ENCODE peak calls at places on chromosomes 3 and 15, in seven cellular contexts. J is H1, B is SK-N-SH, F is HepG2, L is HCT116, X is NT2/D1, I is K562. S is an unnamed sample.

GRCh38 chr15:45587861-45588170 is 637 bp downstream of the BLOC1S6 start:
- DNase-seq in J (no peak), B (no peak), F (no peak), L (no peak), X (no peak), I (no peak), S (no peak)

GRCh38 chr3:75294124-75294523 is 370.0 kb upstream of the FRG2C start:
- DNase-seq in J (peak; percentile 7), B (peak; percentile 78), F (peak; percentile 2), L (no peak), X (peak; percentile 23), I (peak; percentile 6), S (no peak)

GRCh38 chr3:60199306-60199705 is 1051.9 kb downstream of the FHIT start:
- DNase-seq in J (no peak), B (no peak), F (no peak), L (no peak), X (peak; percentile 30), I (no peak), S (no peak)

GRCh38 chr3:161914703-161915102 is 418.1 kb downstream of the OTOL1 start:
- DNase-seq in J (peak; percentile 7), B (peak; percentile 59), F (peak; percentile 44), L (no peak), X (peak; percentile 33), I (peak; percentile 0), S (no peak)

GRCh38 chr15:96887730-96888129 is 557.2 kb downstream of the NR2F2 start:
- DNase-seq in J (no peak), B (no peak), F (no peak), L (no peak), X (no peak), I (no peak), S (no peak)

GRCh38 chr15:88650556-88650955 is 11.7 kb downstream of the ISG20 start:
- DNase-seq in J (no peak), B (no peak), F (no peak), L (no peak), X (no peak), I (no peak), S (no peak)

GRCh38 chr3:42831321-42831713 is 22.1 kb downstream of the ACKR2 start:
- DNase-seq in J (peak; percentile 78), B (peak; percentile 57), F (peak; percentile 73), L (peak; percentile 65), X (peak; percentile 66), I (peak; percentile 83), S (no peak)

GRCh38 chr15:78537266-78537665 is 3.0 kb upstream of the PSMA4 start:
- DNase-seq in J (no peak), B (no peak), F (no peak), L (no peak), X (no peak), I (no peak), S (no peak)

GRCh38 chr15:41493205-41493901 is at the start of gene ITPKA:
- DNase-seq in J (no peak), B (peak; percentile 93), F (peak; percentile 88), L (no peak), X (no peak), I (peak; percentile 90), S (peak; percentile 30)

GRCh38 chr3:184085389-184085852 is 11.4 kb upstream of the HTR3E start:
- DNase-seq in J (no peak), B (no peak), F (no peak), L (no peak), X (no peak), I (peak; percentile 53), S (no peak)

GRCh38 chr3:119295816-119296484 is 1.8 kb downstream of the ARHGAP31 start:
- DNase-seq in J (no peak), B (no peak), F (no peak), L (no peak), X (no peak), I (no peak), S (no peak)

GRCh38 chr3:109382573-109382972 is 45.2 kb upstream of the DPPA4 start:
- DNase-seq in J (no peak), B (no peak), F (no peak), L (no peak), X (no peak), I (no peak), S (no peak)

DNA sequence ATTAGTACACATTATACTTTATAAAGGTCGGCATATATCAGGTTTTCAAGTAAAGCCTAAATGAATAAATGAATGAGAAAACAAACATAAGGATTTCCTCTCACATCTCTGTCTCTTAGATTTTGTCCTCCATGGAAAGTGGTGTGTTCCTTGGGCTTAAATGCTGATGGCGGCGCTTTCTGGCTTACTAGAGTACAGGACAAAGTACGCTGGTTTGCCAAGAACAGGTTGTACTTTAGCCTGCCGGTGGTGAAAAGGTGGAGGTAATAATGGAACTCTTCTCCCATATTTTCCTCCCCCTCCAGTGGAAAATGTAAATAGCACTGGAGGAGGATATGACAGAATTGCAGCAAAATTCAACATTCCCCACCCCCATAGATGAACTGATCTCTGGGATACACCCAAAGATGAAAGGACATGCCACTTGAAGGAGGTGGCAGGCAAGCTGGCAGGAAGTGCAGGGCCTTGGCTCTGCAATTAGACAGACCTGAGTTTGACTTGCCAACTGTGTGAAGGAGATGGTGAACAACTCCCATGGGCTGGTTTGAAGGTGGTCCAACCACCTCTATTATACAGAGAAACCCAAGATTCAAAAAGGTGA is 29.3 kb downstream of the CEP152 start:
- DNase-seq in J (no peak), B (no peak), F (no peak), L (no peak), X (no peak), I (no peak), S (no peak)
- TF ChIP-seq YY1 in J (no peak), B (no peak), F (no peak), L (no peak), X (no peak), I (no peak), S (no peak)

GRCh38 chr3:14152233-14152962 is 26.0 kb downstream of the XPC start:
- DNase-seq in J (no peak), B (no peak), F (no peak), L (no peak), X (no peak), I (peak; percentile 51), S (no peak)
- TF ChIP-seq YY1 in J (no peak), B (no peak), F (no peak), L (no peak), X (no peak), I (no peak), S (no peak)

GRCh38 chr3:127395663-127396320 is 107.9 kb upstream of the PRR20G start:
- DNase-seq in J (no peak), B (no peak), F (no peak), L (no peak), X (no peak), I (no peak), S (no peak)
- TF ChIP-seq YY1 in J (no peak), B (no peak), F (no peak), L (no peak), X (no peak), I (no peak), S (no peak)

GRCh38 chr3:46565607-46566039 is 479 bp downstream of the LRRC2 start:
- DNase-seq in J (no peak), B (peak; percentile 30), F (peak; percentile 27), L (no peak), X (no peak), I (no peak), S (no peak)
- TF ChIP-seq YY1 in J (no peak), B (no peak), F (no peak), L (no peak), X (no peak), I (no peak), S (no peak)

GRCh38 chr3:52532517-52532837 is 1.2 kb downstream of the NT5DC2 start:
- DNase-seq in J (no peak), B (peak; percentile 70), F (peak; percentile 69), L (no peak), X (no peak), I (peak; percentile 89), S (no peak)
- TF ChIP-seq YY1 in J (no peak), B (no peak), F (no peak), L (no peak), X (no peak), I (no peak), S (no peak)

DNA sequence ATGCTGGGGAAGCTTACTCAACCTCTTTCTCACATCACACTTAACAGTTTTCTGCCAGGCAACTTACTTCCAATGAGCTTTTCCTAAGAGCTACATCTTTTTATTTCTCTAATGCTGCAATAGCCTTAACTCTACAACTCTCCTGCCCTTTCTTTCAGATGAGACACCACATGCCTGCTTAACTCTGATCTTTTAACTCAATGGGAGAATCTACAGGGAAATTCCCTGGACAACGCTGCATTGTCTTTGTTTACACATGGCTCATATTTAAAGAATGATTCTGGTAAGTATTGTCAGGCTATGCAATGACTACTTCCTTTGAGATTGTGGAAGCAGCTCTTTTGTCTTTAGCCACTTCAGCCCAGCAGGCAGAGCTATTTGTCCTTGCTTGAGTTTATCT is 353.1 kb upstream of the BCHE start:
- DNase-seq in J (peak; percentile 15), B (no peak), F (no peak), L (no peak), X (no peak), I (no peak), S (no peak)
- TF ChIP-seq YY1 in J (no peak), B (no peak), F (no peak), L (no peak), X (no peak), I (no peak), S (no peak)

DNA sequence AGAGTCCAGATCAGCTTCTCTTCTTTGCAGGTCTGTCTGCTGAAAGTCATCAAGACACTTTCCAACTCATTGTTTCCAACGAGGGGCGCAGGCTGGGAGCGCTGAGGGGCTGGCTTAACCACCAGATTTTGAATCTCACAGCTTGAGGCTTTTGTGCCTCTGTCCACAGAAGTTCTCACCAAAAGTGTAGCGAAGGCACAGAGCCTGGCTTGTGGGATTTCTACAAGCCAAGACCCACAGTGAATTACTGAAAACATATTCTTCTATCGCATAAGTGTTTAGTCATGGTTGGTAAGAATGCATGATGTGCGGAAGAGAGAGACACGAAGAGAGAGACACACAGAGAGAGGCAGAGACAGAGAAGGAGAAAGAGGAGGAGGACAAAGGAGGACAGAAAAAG is 35.2 kb downstream of the BHLHE40 start:
- DNase-seq in J (no peak), B (no peak), F (no peak), L (no peak), X (no peak), I (no peak), S (no peak)
- TF ChIP-seq YY1 in J (no peak), B (no peak), F (no peak), L (no peak), X (no peak), I (no peak), S (no peak)

DNA sequence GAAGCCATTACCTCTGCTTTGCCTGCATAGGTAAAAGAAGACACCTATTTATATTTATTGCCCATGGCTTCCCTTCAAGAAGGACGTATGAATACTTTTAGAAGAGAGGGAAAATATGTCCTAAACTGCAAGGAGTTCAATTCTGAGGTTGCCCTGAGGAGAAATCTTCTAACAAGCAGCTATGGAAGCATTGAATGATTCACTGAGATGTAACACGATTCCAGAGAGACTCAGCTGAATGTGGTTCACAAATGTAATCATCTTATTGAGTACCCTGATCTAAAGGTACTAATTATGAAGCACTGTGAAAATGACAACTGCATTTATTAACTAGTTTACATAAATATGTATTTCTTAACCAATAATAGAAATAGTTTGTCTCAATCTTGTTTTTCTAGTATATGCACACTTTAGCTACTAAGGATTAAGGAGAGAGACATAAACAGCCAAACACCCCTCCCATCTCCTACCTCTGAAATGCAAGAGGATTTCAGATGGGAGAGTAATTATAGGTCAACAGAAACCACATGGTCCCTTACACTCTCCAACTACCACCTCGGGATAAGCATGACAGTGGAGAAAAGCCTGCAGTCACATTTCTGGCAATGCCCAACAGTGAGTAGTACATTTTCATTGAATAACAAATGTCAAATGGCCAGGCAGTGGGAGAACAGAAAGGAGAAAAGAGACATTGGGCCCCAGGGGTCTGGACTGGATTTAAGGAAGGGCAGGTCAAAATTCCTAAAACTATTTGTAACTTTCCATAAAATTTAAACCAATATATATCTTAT is 506.2 kb upstream of the IL12A start:
- DNase-seq in J (no peak), B (no peak), F (no peak), L (no peak), X (no peak), I (no peak), S (no peak)
- TF ChIP-seq YY1 in J (no peak), B (no peak), F (no peak), L (no peak), X (no peak), I (no peak), S (no peak)